ENCODE peak calls at places on chromosomes 4 and X, in six cellular contexts. R is A172; P is EL; X is stimulated activated CD4-positive, alpha-beta T cell treated with anti-CD3 and anti-CD28 coated beads, TNF-alpha, amount 100 ng/mL, for 24 hours; E is T-cell; B is PC-3. D is an unnamed sample.

GRCh38 chrX:108000751-108001150 is 18.6 kb upstream of the TEX13B start:
- DNase-seq in E (no peak), X (no peak), P (no peak), R (no peak), B (peak; percentile 10), D (no peak)

GRCh38 chrX:110477593-110478228 is 119.1 kb downstream of the RTL9 start:
- DNase-seq in R (no peak), B (no peak), P (peak; percentile 2), E (no peak), X (no peak), D (no peak)

GRCh38 chr4:77454858-77455257 is 150.8 kb upstream of the CXCL13 start:
- DNase-seq in X (no peak), P (no peak), B (peak; percentile 17), E (no peak), R (no peak), D (no peak)

GRCh38 chr4:26878729-26879415 is 18.2 kb downstream of the STIM2 start:
- DNase-seq in B (peak; percentile 51), R (no peak), E (peak; percentile 15), X (no peak), P (no peak), D (no peak)

GRCh38 chrX:49276671-49277519 is 7.3 kb downstream of the PPP1R3F start:
- DNase-seq in E (no peak), P (no peak), X (no peak), R (no peak), B (no peak), D (no peak)

GRCh38 chrX:21305799-21306336 is 68.3 kb upstream of the CNKSR2 start:
- DNase-seq in B (no peak), X (no peak), E (no peak), R (no peak), P (no peak), D (no peak)

GRCh38 chrX:98068210-98068609 is 1184.5 kb downstream of the RPA4 start:
- DNase-seq in B (no peak), P (no peak), X (no peak), R (no peak), E (no peak), D (no peak)

GRCh38 chr4:102217345-102217744 is 127.9 kb downstream of the SLC39A8 start:
- DNase-seq in X (no peak), P (peak; percentile 29), B (peak; percentile 65), E (no peak), R (no peak), D (no peak)

GRCh38 chrX:38879631-38880220 is 78.5 kb downstream of the MID1IP1 start:
- DNase-seq in E (peak; percentile 2), P (no peak), X (no peak), B (peak; percentile 66), R (no peak), D (no peak)

GRCh38 chrX:134472041-134472440 is 12.1 kb downstream of the HPRT1 start:
- DNase-seq in X (no peak), E (no peak), B (no peak), P (no peak), R (no peak), D (no peak)

D was measured in stimulated activated CD8-positive, alpha-beta memory T cell treated with anti-CD3 and anti-CD28 coated beads, Interleukin-15, amount 100 ng/mL, for 48 hours.